ENCODE peak calls at places on chromosome 3, in ten cellular contexts. W, L, S, Z, J, M, X, C, R and K are unnamed samples.

GRCh38 chr3:156404217-156404616 is 150.7 kb downstream of the SSR3 start:
- DNase-seq in J (no peak), X (no peak), R (no peak), L (no peak), S (no peak), W (no peak), C (no peak), Z (no peak), M (no peak), K (no peak)

GRCh38 chr3:141575879-141576743 is 89.3 kb downstream of the RASA2 start:
- DNase-seq in J (no peak), L (peak), R (no peak), X (no peak), S (no peak), M (no peak), Z (no peak), W (no peak), C (no peak), K (peak)

GRCh38 chr3:17156864-17157263 is 272.1 kb downstream of the PLCL2 start:
- DNase-seq in R (no peak), W (no peak), X (no peak), C (no peak), S (no peak), M (peak), J (no peak), L (no peak), Z (no peak), K (no peak)

GRCh38 chr3:23183731-23184130 is 19.4 kb upstream of the UBE2E2 start:
- DNase-seq in S (peak), C (peak), L (peak), W (peak), Z (peak), X (no peak), M (no peak), J (no peak), R (peak), K (no peak)

GRCh38 chr3:45976191-45977091 is 19.2 kb downstream of the FYCO1 start:
- DNase-seq in W (no peak), L (no peak), M (no peak), R (no peak), X (no peak), Z (no peak), J (no peak), C (no peak), S (no peak), K (no peak)

GRCh38 chr3:12301513-12301912 is 12.6 kb downstream of the PPARG start:
- DNase-seq in S (no peak), M (no peak), W (peak), J (no peak), X (no peak), R (no peak), Z (no peak), L (no peak), C (peak), K (no peak)

GRCh38 chr3:11954312-11954934 is 49.8 kb upstream of the SYN2 start:
- DNase-seq in Z (peak), S (no peak), C (peak), M (no peak), W (peak), R (no peak), J (no peak), L (no peak), X (no peak), K (no peak)

GRCh38 chr3:13133011-13133410 is 59.8 kb upstream of the IQSEC1 start:
- DNase-seq in M (no peak), Z (no peak), W (no peak), R (no peak), C (no peak), X (no peak), J (no peak), L (no peak), S (no peak), K (no peak)

GRCh38 chr3:101377209-101377608 is 56.8 kb upstream of the IMPG2 start:
- DNase-seq in X (no peak), J (no peak), Z (no peak), L (no peak), C (no peak), R (no peak), W (no peak), S (no peak), M (no peak), K (no peak)

GRCh38 chr3:191269289-191270085 is 59.7 kb upstream of the CCDC50 start:
- DNase-seq in M (no peak), L (no peak), R (no peak), W (no peak), Z (no peak), J (no peak), C (no peak), X (no peak), S (no peak), K (no peak)

GRCh38 chr3:169846458-169847193 is 23.1 kb downstream of the LRRC31 start:
- DNase-seq in Z (no peak), J (no peak), R (peak), M (no peak), W (no peak), X (no peak), L (no peak), S (no peak), C (no peak), K (no peak)

GRCh38 chr3:157876556-157876955 is 229.7 kb downstream of the SHOX2 start:
- DNase-seq in L (no peak), R (no peak), C (no peak), S (no peak), Z (no peak), M (no peak), J (no peak), X (no peak), W (no peak), K (no peak)

GRCh38 chr3:53482227-53482626 is 12.2 kb upstream of the CACNA1D start:
- DNase-seq in S (no peak), J (no peak), C (no peak), L (no peak), M (no peak), X (no peak), Z (no peak), W (no peak), R (no peak), K (no peak)

GRCh38 chr3:193780810-193781472 is 187.9 kb downstream of the OPA1 start:
- DNase-seq in X (peak), Z (peak), M (peak), R (no peak), S (peak), L (peak), C (peak), J (peak), W (peak), K (peak)

DNA sequence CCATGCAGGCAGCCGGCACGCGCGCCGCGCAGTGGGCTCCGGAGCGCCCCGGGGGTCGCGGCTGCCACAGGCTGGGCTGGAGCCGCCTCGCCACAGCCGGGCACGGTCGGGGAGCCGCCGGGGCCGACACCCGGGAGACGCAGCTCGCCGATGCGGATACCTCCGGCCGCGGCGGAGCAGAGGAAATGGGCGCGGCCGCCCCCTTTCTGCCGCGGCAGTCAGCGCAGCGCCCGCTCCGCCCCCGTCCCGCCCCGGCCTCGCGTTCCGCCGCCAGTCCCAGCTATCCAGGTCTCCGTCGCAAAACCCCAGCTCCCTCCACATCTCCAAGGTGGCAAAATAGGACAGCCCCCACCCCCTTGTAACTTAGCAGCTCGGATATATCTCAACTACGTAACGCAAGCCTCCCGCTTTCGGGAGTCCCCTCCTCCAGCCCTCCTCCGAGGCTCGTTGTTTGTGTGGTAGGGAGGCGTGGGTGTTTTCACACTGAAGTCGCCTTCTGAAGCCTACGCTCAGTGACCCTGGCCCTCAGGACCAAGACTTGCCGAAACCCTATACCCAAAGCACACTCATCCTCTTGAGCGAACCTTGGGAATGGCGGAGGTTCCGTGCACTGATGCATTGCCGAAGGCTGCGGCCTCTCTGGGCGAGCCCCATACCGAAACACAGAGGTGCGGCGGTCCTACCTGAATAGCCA is at the start of gene SH3BP5:
- DNase-seq in R (peak), C (peak), J (peak), W (peak), X (peak), Z (peak), L (peak), S (peak), M (peak), K (peak)
- TF ChIP-seq POLR2A in R (peak), C (no peak), J (no peak), W (no peak), X (peak), Z (no peak), L (peak), S (peak), M (no peak), K (no peak)

DNA sequence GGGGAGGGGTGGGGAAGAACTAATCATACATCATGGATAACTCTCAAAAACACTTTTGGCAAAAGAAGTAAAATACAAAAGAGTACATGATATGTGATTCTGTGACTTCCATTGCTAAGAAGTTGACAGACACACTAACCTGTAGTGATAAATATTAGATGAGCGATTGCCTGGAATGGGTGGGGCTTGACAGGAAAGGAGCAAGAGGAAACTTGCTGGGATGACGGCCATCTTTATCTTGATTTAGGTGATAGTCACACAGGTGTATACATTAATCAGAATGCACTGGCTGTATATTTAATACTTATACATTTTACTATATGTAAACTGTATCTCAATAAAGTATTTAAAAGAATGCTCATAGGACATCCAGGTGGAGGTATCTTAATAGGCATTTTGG is 13.1 kb downstream of the PARL start:
- DNase-seq in L (no peak), M (no peak), W (no peak), X (no peak), C (no peak), Z (no peak), S (no peak), R (no peak), J (no peak), K (no peak)
- TF ChIP-seq POLR2A in L (no peak), M (no peak), W (no peak), X (no peak), C (no peak), Z (no peak), S (no peak), R (no peak), J (no peak), K (no peak)

GRCh38 chr3:88807471-88808090 is 299.8 kb upstream of the EPHA3 start:
- DNase-seq in C (no peak), M (no peak), X (no peak), Z (no peak), L (no peak), S (no peak), W (no peak), J (no peak), R (no peak), K (no peak)

GRCh38 chr3:88810455-88810854 is 297.0 kb upstream of the EPHA3 start:
- DNase-seq in L (no peak), W (no peak), M (no peak), J (no peak), C (no peak), Z (no peak), R (no peak), X (peak), S (no peak), K (no peak)

GRCh38 chr3:88812576-88812975 is 294.8 kb upstream of the EPHA3 start:
- DNase-seq in R (no peak), L (no peak), J (no peak), M (no peak), X (no peak), W (no peak), C (no peak), Z (no peak), S (no peak), K (no peak)

DNA sequence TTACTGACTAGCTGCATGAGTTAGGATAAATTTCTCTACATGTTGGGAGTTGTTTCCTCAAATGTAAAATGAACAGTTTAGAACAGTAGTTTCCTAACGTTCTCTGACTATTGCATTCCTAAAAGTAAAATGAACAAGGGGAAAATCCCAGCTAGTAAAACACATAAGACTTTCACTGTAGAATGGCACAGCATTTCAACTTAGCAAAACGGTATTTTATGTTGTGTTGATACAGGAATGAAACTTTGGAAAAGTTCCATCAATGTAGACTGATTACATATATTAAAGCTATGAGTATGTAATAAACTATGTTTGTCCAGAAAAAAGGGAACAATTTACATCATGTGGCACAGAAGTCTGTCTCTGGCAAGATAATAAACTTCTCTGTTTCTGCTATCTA is 297.4 kb upstream of the EPHA3 start:
- DNase-seq in R (no peak), C (no peak), Z (no peak), L (no peak), W (no peak), J (no peak), M (no peak), X (no peak), S (no peak), K (no peak)
- TF ChIP-seq POLR2A in R (no peak), C (no peak), Z (no peak), L (no peak), W (no peak), J (no peak), M (no peak), X (no peak), S (no peak), K (no peak)

DNA sequence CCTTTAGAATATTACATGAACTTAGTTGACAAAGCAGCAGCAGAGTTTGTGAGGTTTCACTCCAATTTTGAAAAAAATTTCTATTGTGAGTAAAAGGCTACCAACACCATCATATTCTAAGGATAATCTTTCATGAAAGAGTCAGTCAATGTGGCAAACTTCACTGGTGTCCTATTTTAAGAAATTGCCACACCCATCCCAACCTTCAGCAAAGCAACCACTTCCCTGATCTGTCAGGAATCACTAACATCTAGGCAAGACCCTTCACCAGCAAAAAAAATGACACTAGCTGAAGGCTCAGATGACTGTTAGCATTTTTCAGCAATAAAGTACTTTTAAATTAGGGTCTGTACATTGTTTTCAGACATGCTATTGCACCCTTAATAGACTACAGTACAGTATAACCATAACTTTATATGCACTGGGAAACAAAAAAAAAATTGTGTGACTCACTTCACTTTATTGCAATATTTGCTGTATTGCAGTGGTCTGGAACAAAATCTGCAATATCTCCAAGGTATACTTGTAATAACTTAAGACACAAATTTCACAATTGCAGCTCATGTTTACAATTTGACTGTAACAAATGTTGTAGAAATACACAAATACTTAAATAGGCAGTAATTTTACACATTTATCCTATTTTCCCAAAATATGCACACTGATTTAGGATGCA is 38.9 kb upstream of the ALCAM start:
- DNase-seq in X (no peak), J (no peak), Z (no peak), L (no peak), W (no peak), S (no peak), C (no peak), R (no peak), M (no peak), K (no peak)
- TF ChIP-seq POLR2A in X (no peak), J (no peak), Z (no peak), L (no peak), W (no peak), S (no peak), C (no peak), R (no peak), M (no peak), K (no peak)

GRCh38 chr3:10495614-10496013 is 9.8 kb downstream of the ATP2B2 start:
- DNase-seq in J (no peak), W (no peak), R (no peak), X (no peak), L (no peak), C (no peak), M (no peak), S (no peak), Z (no peak), K (no peak)

GRCh38 chr3:10494180-10494579 is 11.2 kb downstream of the ATP2B2 start:
- DNase-seq in M (no peak), L (no peak), W (no peak), X (no peak), R (no peak), C (no peak), Z (no peak), J (no peak), S (no peak), K (no peak)

GRCh38 chr3:10496121-10496863 is 9.1 kb downstream of the ATP2B2 start:
- DNase-seq in L (no peak), S (no peak), M (no peak), X (no peak), J (no peak), R (no peak), W (no peak), C (no peak), Z (no peak), K (no peak)

GRCh38 chr3:10493202-10493589 is 12.2 kb downstream of the ATP2B2 start:
- DNase-seq in S (no peak), L (no peak), C (no peak), R (no peak), J (no peak), M (no peak), X (no peak), Z (no peak), W (no peak), K (no peak)

DNA sequence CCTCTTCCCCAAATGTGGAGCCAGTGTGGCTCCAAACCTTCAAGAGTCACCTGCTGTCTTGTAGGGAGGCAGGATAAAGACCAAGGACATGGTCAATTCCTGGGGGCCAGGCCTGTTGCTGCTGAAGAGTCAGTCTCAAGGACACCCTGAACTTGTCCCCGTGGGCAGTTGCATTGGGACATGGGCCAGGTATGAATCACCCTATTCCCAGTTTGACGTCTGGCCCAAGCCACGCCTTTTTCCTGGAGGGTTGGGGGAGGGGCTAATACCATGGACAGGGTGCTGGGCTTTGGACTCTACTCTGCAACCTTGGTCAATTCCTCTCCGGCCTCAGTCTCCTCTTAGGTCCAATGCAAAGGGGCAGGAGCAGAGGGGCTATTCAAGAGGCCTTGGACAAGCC is 10.4 kb downstream of the ATP2B2 start:
- DNase-seq in X (peak), L (peak), Z (no peak), S (peak), C (no peak), R (peak), J (peak), W (peak), M (no peak), K (peak)
- TF ChIP-seq POLR2A in X (no peak), L (no peak), Z (no peak), S (no peak), C (no peak), R (no peak), J (no peak), W (no peak), M (no peak), K (no peak)

GRCh38 chr3:99626415-99626788 is 12.0 kb upstream of the COL8A1 start:
- DNase-seq in X (no peak), R (no peak), W (no peak), M (no peak), S (no peak), C (no peak), L (no peak), Z (no peak), J (no peak), K (no peak)
- TF ChIP-seq POLR2A in X (no peak), R (no peak), W (no peak), M (no peak), S (no peak), C (no peak), L (no peak), Z (no peak), J (no peak), K (no peak)

DNA sequence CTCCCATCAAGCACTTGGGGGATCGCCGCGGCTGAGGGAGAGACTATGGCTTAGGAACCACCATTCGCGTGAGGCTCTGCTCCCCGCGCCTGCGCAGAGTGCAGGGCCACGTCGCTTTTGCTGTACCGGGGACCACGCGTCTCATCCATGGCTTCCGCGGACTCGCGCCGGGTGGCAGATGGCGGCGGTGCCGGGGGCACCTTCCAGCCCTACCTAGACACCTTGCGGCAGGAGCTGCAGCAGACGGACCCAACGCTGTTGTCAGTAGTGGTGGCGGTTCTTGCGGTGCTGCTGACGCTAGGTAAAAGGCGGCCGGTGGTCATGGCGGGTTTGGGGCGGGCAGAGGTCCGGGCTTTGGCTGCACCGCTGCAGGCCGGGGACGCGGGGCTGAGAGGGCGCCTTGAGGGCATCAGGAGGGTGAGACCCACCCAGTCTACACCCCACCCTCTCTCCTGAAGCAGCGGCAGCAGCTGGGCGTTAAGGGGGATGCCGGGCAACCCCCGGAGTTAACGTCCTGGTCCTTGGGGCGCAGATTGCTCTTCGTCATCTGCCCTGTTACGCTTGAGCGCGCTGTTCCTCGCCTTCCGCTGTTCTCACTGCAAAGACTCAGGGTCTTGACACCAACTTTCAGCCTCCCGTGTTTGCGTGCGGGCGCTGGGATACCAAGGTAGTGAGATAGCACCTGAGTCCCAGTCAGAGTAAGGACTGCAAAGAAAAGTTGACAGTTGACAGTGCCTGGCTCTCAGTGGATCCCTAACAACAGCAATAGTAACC is at the start of gene SRPRB:
- DNase-seq in J (peak), X (peak), S (peak), W (peak), Z (peak), M (peak), L (peak), R (peak), C (peak), K (peak)
- TF ChIP-seq POLR2A in J (no peak), X (peak), S (peak), W (no peak), Z (peak), M (no peak), L (peak), R (peak), C (peak), K (peak)